ENCODE peak calls at places on chromosomes 1 and 21, in ten cellular contexts. P is tibial nerve, M is tibial artery, F is breast epithelium, Q is lung, L is A549, C is thoracic aorta, I is IMR-90, W is colonic mucosa, G is AG04450. S is an unnamed sample.

GRCh38 chr1:204359474-204360255 is at the start of gene PLEKHA6:
- DNase-seq in P (no peak), M (peak; percentile 78), F (no peak), Q (no peak), L (no peak), C (no peak), I (peak; percentile 66), W (no peak), G (no peak), S (no peak)

GRCh38 chr1:187464320-187464719 is 635.6 kb downstream of the PLA2G4A start:
- DNase-seq in P (no peak), M (no peak), F (no peak), Q (no peak), L (no peak), C (no peak), I (no peak), W (no peak), G (no peak), S (no peak)

GRCh38 chr1:179153217-179153616 is 71.3 kb downstream of the TOR3A start:
- DNase-seq in P (no peak), M (no peak), F (no peak), Q (no peak), L (no peak), C (no peak), I (peak; percentile 16), W (no peak), G (no peak), S (no peak)

GRCh38 chr1:89815611-89816010 is 5.2 kb upstream of the LRRC8D start:
- DNase-seq in P (peak; percentile 17), M (no peak), F (no peak), Q (no peak), L (no peak), C (no peak), I (no peak), W (no peak), G (no peak), S (no peak)

GRCh38 chr1:230003409-230003808 is 63.6 kb upstream of the GALNT2 start:
- DNase-seq in P (no peak), M (no peak), F (no peak), Q (no peak), L (no peak), C (no peak), I (no peak), W (no peak), G (no peak), S (no peak)

GRCh38 chr1:111743679-111744101 is 4.5 kb upstream of the INKA2 start:
- DNase-seq in P (no peak), M (no peak), F (no peak), Q (no peak), L (no peak), C (no peak), I (peak; percentile 84), W (no peak), G (no peak), S (no peak)

GRCh38 chr21:31781737-31782136 is 49.8 kb upstream of the SCAF4 start:
- DNase-seq in P (peak; percentile 85), M (no peak), F (no peak), Q (peak; percentile 31), L (no peak), C (peak; percentile 21), I (peak; percentile 53), W (peak; percentile 30), G (no peak), S (peak; percentile 38)

GRCh38 chr1:117258791-117259190 is 48.1 kb upstream of the VTCN1 start:
- DNase-seq in P (no peak), M (no peak), F (no peak), Q (no peak), L (no peak), C (no peak), I (no peak), W (no peak), G (no peak), S (no peak)

GRCh38 chr1:151720974-151721787 is at the start of gene RIIAD1:
- DNase-seq in P (peak; percentile 25), M (peak; percentile 73), F (no peak), Q (no peak), L (peak; percentile 62), C (no peak), I (no peak), W (no peak), G (no peak), S (no peak)

GRCh38 chr1:119935373-119935772 is 39.1 kb upstream of the ADAM30 start:
- DNase-seq in P (no peak), M (no peak), F (no peak), Q (no peak), L (no peak), C (no peak), I (no peak), W (no peak), G (no peak), S (no peak)

GRCh38 chr1:24771574-24771973 is 26.3 kb downstream of the CLIC4 start:
- DNase-seq in P (no peak), M (no peak), F (no peak), Q (no peak), L (no peak), C (no peak), I (no peak), W (no peak), G (no peak), S (no peak)

GRCh38 chr1:24773618-24774017 is 28.4 kb downstream of the CLIC4 start:
- DNase-seq in P (no peak), M (no peak), F (no peak), Q (no peak), L (no peak), C (no peak), I (no peak), W (no peak), G (no peak), S (no peak)

GRCh38 chr1:24768873-24769605 is 23.8 kb downstream of the CLIC4 start:
- DNase-seq in P (no peak), M (no peak), F (no peak), Q (no peak), L (no peak), C (no peak), I (no peak), W (no peak), G (no peak), S (no peak)

GRCh38 chr1:24769656-24770651 is 24.7 kb downstream of the CLIC4 start:
- DNase-seq in P (no peak), M (no peak), F (no peak), Q (no peak), L (no peak), C (no peak), I (peak; percentile 98), W (no peak), G (peak; percentile 92), S (no peak)

GRCh38 chr1:24770891-24771290 is 25.6 kb downstream of the CLIC4 start:
- DNase-seq in P (no peak), M (no peak), F (no peak), Q (no peak), L (no peak), C (no peak), I (peak; percentile 65), W (no peak), G (no peak), S (no peak)
- H3K4me3 ChIP-seq in P (no peak overlapping the region), M (peak overlapping the region; percentile 19), F (no peak overlapping the region), Q (no peak overlapping the region), L (no peak overlapping the region), C (peak overlapping the region; percentile 19), I (peak overlapping the region; percentile 13), W (no peak overlapping the region), G (peak overlapping the region; percentile 11), S (no peak overlapping the region)

GRCh38 chr1:14571810-14572767 is 26.4 kb upstream of the KAZN start:
- DNase-seq in P (no peak), M (no peak), F (no peak), Q (no peak), L (no peak), C (no peak), I (no peak), W (no peak), G (no peak), S (no peak)
- TF ChIP-seq CTCF in P (no peak), M (no peak), F (no peak), Q (no peak), L (no peak), C (no peak), I (no peak), W (no peak), G (peak; percentile 12), S (no peak)

GRCh38 chr1:163761898-163762297 is 440.1 kb downstream of the NUF2 start:
- DNase-seq in P (no peak), M (no peak), F (no peak), Q (no peak), L (no peak), C (no peak), I (no peak), W (no peak), G (no peak), S (no peak)

DNA sequence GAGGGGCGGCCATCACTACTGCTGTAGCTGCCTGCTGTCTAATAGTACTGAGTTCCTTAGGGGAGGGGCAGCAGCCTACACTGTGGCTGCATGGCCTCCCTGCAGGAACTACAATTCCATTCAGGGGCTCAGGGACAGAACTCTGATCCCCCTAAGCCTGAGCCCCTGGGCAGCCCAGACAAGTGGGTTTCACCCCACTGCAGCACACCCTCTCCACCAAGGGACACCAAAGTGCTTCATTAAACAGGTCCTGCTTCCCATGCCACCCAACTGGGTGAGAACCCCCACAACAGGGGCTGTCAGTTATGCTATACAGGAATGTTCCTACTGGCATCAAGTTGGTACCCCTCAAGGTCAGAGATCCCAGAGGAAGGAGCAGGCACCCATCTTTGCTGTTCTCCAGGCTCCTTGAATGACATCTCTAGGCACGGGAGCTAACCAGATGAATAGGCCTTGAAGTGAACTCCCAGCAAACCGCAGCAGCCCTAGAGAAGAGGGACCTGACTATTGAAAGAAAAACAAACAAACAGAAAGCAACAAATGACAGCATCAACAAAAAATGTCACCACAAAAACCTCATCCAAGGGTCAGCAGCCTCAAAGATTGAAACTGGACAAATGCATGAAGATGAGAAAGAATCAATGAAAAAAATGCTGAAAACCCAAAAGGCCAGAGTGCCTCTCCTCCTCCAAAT is 437.4 kb downstream of the NUF2 start:
- DNase-seq in P (no peak), M (no peak), F (no peak), Q (no peak), L (no peak), C (no peak), I (no peak), W (no peak), G (no peak), S (no peak)
- H3K9me3 ChIP-seq in P (peaks cover 6% of the 10 kb centered on the region), M (peaks cover 5% of the 10 kb centered on the region), F (no peaks in the 10 kb centered on the region), Q (peaks cover 10% of the 10 kb centered on the region), L (no peaks in the 10 kb centered on the region), C (no peaks in the 10 kb centered on the region), I (no peaks in the 10 kb centered on the region), W (no peaks in the 10 kb centered on the region), G (peaks cover 3% of the 10 kb centered on the region), S (no peaks in the 10 kb centered on the region)

DNA sequence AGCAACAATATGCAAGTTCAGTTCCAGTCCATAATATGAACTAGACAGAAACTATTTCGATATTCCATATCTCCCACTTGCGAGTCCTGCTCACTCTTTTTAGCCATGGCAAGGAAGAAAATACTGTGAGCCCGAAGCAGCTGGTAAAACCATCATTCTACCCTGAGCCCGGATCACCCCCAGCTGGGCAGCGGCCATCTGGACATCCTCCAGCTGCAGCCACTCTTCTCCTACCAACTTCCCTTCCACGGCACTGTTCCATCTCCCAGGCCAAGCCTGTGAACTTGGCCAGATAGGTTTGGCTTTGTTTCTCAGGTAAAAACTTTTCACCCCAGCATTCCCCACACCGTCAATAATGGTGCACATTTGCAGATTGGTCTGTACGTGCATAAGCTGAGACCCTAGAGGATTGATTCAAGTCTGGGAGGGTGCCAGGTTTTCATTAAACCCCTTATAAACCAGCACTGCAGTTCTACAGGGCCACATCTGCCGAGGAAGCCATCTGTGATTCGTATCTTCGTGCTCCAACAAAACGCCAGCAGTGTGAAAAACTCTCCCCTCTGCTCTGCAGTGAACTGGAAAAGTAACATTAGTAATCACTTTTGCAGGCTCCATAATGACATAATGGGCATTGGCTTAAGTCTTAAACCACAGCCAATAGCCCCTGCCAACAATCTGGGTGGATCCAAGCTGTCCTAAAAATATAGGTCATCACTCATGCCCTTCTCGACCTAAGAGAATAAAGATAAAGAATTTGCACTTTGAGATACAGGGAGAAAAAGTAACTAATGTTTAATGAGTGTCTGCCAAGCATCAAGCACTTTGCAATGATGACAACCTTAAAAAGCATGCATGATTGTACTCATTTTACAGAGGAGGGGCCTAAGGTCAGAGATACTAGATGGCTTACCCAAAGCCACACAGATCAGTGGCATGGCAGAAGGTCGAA is 205.1 kb downstream of the PLPP3 start:
- DNase-seq in P (no peak), M (no peak), F (no peak), Q (no peak), L (no peak), C (no peak), I (peak; percentile 45), W (no peak), G (no peak), S (no peak)
- H3K4me3 ChIP-seq in P (no peak overlapping the region), M (no peak overlapping the region), F (no peak overlapping the region), Q (no peak overlapping the region), L (no peak overlapping the region), C (peak overlapping the region; percentile 8), I (no peak overlapping the region), W (no peak overlapping the region), G (no peak overlapping the region), S (no peak overlapping the region)